ENCODE peak calls at places on chromosomes 2 and 18, in eight cellular contexts. Y, I, E, J, L, O, S and T are unnamed samples.

GRCh38 chr2:24238158-24238557 is 63.3 kb downstream of the FAM228A start:
- DNase-seq in J (no peak), L (no peak), E (no peak), O (no peak), I (no peak), Y (no peak), S (no peak), T (no peak)

GRCh38 chr18:28159055-28159454 is 17.9 kb downstream of the CDH2 start:
- DNase-seq in Y (no peak), I (no peak), L (peak), E (no peak), J (no peak), O (no peak), S (no peak), T (no peak)

GRCh38 chr18:54926593-54927297 is 32.5 kb downstream of the CCDC68 start:
- DNase-seq in E (no peak), L (no peak), J (peak), S (no peak), O (no peak), Y (no peak), I (no peak), T (no peak)

GRCh38 chr2:241863021-241863954 is 4.6 kb upstream of the PDCD1 start:
- DNase-seq in I (peak), E (peak), Y (no peak), J (peak), O (no peak), L (no peak), S (no peak), T (peak)

GRCh38 chr2:36549063-36549662 is 48.8 kb downstream of the FEZ2 start:
- DNase-seq in O (no peak), I (no peak), Y (no peak), S (no peak), E (no peak), J (peak), L (no peak), T (no peak)

GRCh38 chr2:191250400-191250799 is 5.2 kb downstream of the MYO1B start:
- DNase-seq in Y (no peak), L (no peak), O (no peak), I (no peak), S (no peak), E (no peak), J (peak), T (no peak)

GRCh38 chr18:48230459-48231113 is 178.6 kb downstream of the ZBTB7C start:
- DNase-seq in O (no peak), E (no peak), Y (peak), L (no peak), S (peak), J (peak), I (peak), T (peak)

GRCh38 chr18:22412502-22412901 is 5.2 kb downstream of the CTAGE1 start:
- DNase-seq in I (no peak), E (no peak), O (no peak), L (no peak), S (no peak), J (peak), Y (no peak), T (no peak)

GRCh38 chr2:144648837-144649485 is 129.0 kb upstream of the ZEB2 start:
- DNase-seq in L (no peak), I (no peak), O (no peak), Y (no peak), E (no peak), S (no peak), J (no peak), T (no peak)

GRCh38 chr18:60485207-60485606 is 112.6 kb upstream of the MC4R start:
- DNase-seq in S (no peak), I (no peak), O (no peak), J (peak), E (no peak), Y (no peak), L (no peak), T (no peak)

GRCh38 chr2:96329416-96329815 is 4.3 kb downstream of the ITPRIPL1 start:
- DNase-seq in I (no peak), J (peak), S (no peak), O (no peak), L (no peak), E (no peak), Y (no peak), T (no peak)

GRCh38 chr2:200453142-200453852 is 56.6 kb downstream of the KCTD18 start:
- DNase-seq in J (no peak), E (no peak), S (no peak), L (no peak), I (no peak), O (no peak), Y (no peak), T (no peak)

GRCh38 chr2:200453853-200454524 is 55.9 kb downstream of the KCTD18 start:
- DNase-seq in S (no peak), I (no peak), J (no peak), O (no peak), E (no peak), Y (no peak), L (no peak), T (no peak)

GRCh38 chr2:200454839-200455801 is 54.7 kb downstream of the KCTD18 start:
- DNase-seq in O (no peak), I (no peak), S (no peak), L (no peak), J (peak), Y (no peak), E (no peak), T (no peak)

GRCh38 chr2:200456567-200456966 is 53.3 kb downstream of the KCTD18 start:
- DNase-seq in I (no peak), O (no peak), S (no peak), Y (no peak), E (no peak), L (no peak), J (no peak), T (no peak)

GRCh38 chr2:200455958-200456421 is 53.9 kb downstream of the KCTD18 start:
- DNase-seq in E (no peak), L (no peak), Y (no peak), I (no peak), S (no peak), O (no peak), J (no peak), T (no peak)
- H3K4me3 ChIP-seq in E (no peak), L (no peak), Y (no peak), I (no peak), S (no peak), O (no peak), J (no peak), T (no peak)

DNA sequence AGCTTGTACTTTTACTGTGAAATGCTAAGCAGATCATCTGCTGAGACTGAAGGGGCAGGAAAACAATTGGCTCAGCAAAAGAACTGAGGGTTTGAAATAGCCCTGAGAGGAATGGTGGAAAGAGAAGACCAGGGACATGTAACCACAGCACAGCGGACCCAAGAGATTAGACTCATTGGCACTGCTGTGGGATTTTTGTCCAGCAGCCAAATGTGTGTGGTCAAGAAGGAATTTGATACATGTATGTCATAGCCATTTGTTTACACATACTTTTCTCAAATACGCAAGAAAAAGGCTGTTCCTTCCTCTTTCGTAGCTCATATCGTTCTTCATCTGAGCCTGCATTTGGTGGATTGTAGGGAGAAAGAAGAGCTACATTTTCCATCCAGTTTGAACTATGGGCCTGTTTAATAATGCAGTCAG is 73.8 kb downstream of the TRABD2A start:
- DNase-seq in Y (no peak), S (no peak), E (no peak), J (peak), O (no peak), L (no peak), I (no peak), T (no peak)
- H3K4me3 ChIP-seq in Y (no peak), S (no peak), E (no peak), J (no peak), O (no peak), L (no peak), I (no peak), T (no peak)

DNA sequence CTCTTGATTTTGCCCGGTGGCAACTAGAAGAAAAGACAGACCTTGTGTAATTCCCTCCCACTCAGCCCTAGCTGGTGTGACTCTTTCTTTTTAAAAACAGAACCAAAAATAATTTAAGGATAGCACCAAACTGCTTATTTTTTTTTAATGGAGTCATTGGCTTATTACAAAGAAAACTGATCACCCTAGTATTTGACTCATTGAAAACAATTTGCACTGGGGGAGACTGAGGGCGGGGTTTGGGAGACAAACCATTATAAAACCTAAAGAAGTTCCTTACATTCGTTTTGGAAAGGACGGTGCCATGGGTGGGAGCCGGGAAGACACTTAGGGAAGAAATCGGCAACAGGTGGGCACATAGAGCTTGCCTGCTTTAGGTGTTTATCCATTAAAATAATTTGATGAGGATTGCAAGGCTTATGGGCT is 2.5 kb downstream of the PAX3 start:
- DNase-seq in O (no peak), S (no peak), E (no peak), Y (no peak), J (no peak), L (no peak), I (no peak), T (peak)
- H3K4me3 ChIP-seq in O (no peak), S (no peak), E (no peak), Y (no peak), J (no peak), L (no peak), I (peak), T (peak)

GRCh38 chr2:38533180-38533579 is 69.5 kb downstream of the HNRNPLL start:
- DNase-seq in O (no peak), J (no peak), Y (no peak), S (peak), L (no peak), I (no peak), E (no peak), T (no peak)
- H3K4me3 ChIP-seq in O (peak), J (no peak), Y (no peak), S (peak), L (no peak), I (no peak), E (no peak), T (no peak)